ENCODE peak calls at places on chromosomes 13 and 19, in five cellular contexts. F is astrocyte; P is CD4-positive, alpha-beta memory T cell; G is mesendoderm; W is cardiac muscle cell. E is an unnamed sample.

GRCh38 chr13:23411706-23412105 is 21.8 kb downstream of the SACS start:
- DNase-seq in P (no peak), W (no peak), G (no peak), F (no peak), E (no peak)

GRCh38 chr19:23543351-23543750 is 143.7 kb downstream of the ZNF675 start:
- DNase-seq in F (no peak), W (no peak), G (no peak), P (no peak), E (no peak)

GRCh38 chr19:27972291-27973040 is 1240.5 kb downstream of the UQCRFS1 start:
- DNase-seq in W (peak; percentile 38), P (no peak), G (peak; percentile 81), F (peak; percentile 88), E (no peak)

GRCh38 chr13:44147222-44147621 is 226.4 kb upstream of the SERP2 start:
- DNase-seq in G (no peak), F (no peak), W (no peak), P (no peak), E (no peak)

GRCh38 chr19:49949735-49950589 is 11.0 kb downstream of the SIGLEC11 start:
- DNase-seq in F (no peak), G (no peak), W (no peak), P (no peak), E (peak; percentile 41)

GRCh38 chr13:75061909-75062308 is 420.1 kb downstream of the TBC1D4 start:
- DNase-seq in P (no peak), W (no peak), F (no peak), G (no peak), E (no peak)

GRCh38 chr19:34666200-34666957 is 10.6 kb downstream of the SCGB2B2 start:
- DNase-seq in W (no peak), F (no peak), G (no peak), P (no peak), E (peak; percentile 66)

GRCh38 chr13:21078501-21078900 is 17.1 kb upstream of the LATS2 start:
- DNase-seq in F (no peak), P (no peak), G (no peak), W (no peak), E (no peak)

GRCh38 chr13:98014766-98015165 is 61.3 kb downstream of the IPO5 start:
- DNase-seq in P (no peak), G (no peak), F (peak; percentile 74), W (peak; percentile 84), E (no peak)

GRCh38 chr13:111319998-111320911 is at the start of gene TEX29:
- DNase-seq in G (no peak), F (no peak), P (no peak), W (no peak), E (peak; percentile 56)

GRCh38 chr13:48923376-48923775 is 52.3 kb upstream of the FNDC3A start:
- DNase-seq in G (no peak), F (no peak), W (peak; percentile 14), P (no peak), E (no peak)

GRCh38 chr19:1864480-1865171 is 1.2 kb upstream of the KLF16 start:
- DNase-seq in G (peak; percentile 83), F (no peak), W (peak; percentile 67), P (no peak), E (peak; percentile 96)

GRCh38 chr19:10270180-10270615 is 722 bp upstream of the ICAM1 start:
- DNase-seq in P (peak; percentile 72), F (no peak), G (no peak), W (peak; percentile 68), E (peak; percentile 98)

GRCh38 chr13:102401755-102402154 is at the start of gene FGF14:
- DNase-seq in F (no peak), G (no peak), W (no peak), P (no peak), E (no peak)

GRCh38 chr13:92951273-92951820 is 275.3 kb upstream of the GPC6 start:
- DNase-seq in G (no peak), F (peak; percentile 45), W (peak; percentile 54), P (no peak), E (no peak)

GRCh38 chr13:111037838-111038397 is 77.2 kb upstream of the ARHGEF7 start:
- DNase-seq in G (no peak), F (no peak), W (no peak), P (no peak), E (no peak)

GRCh38 chr19:52685811-52686210 is 47.7 kb upstream of the ZNF83 start:
- DNase-seq in F (no peak), G (no peak), W (no peak), P (no peak), E (no peak)

GRCh38 chr13:71786815-71787214 is 80.2 kb downstream of the DACH1 start:
- DNase-seq in W (no peak), G (peak; percentile 3), P (no peak), F (no peak), E (no peak)

GRCh38 chr19:54574051-54574450 is 461 bp downstream of the LILRA2 start:
- DNase-seq in G (no peak), W (no peak), F (no peak), P (no peak), E (no peak)

GRCh38 chr19:43692882-43693281 is 22.9 kb upstream of the PLAUR start:
- DNase-seq in F (no peak), P (no peak), W (no peak), G (no peak), E (no peak)

GRCh38 chr19:11187409-11187808 is 9.9 kb downstream of the KANK2 start:
- DNase-seq in W (no peak), P (no peak), F (no peak), G (no peak), E (no peak)

GRCh38 chr13:100195568-100195967 is 106.7 kb downstream of the PCCA start:
- DNase-seq in P (no peak), G (peak; percentile 31), W (no peak), F (no peak), E (no peak)

GRCh38 chr19:55156202-55157063 is 1.1 kb downstream of the TNNI3 start:
- DNase-seq in G (peak; percentile 91), W (peak; percentile 43), P (no peak), F (no peak), E (no peak)

GRCh38 chr13:99281811-99282263 is 23.7 kb upstream of the GPR18 start:
- DNase-seq in W (no peak), P (peak; percentile 65), F (no peak), G (no peak), E (peak; percentile 94)

GRCh38 chr13:113122571-113123225 is at the start of gene F10:
- DNase-seq in P (no peak), W (peak; percentile 78), F (no peak), G (peak; percentile 83), E (peak; percentile 64)
- H3K27ac ChIP-seq in P (no peak within 1 kb of the TSS), W (no peak within 1 kb of the TSS), F (no peak within 1 kb of the TSS), G (no peak within 1 kb of the TSS), E (no peak within 1 kb of the TSS)

GRCh38 chr19:5182811-5183210 is 157.8 kb downstream of the PTPRS start:
- DNase-seq in P (no peak), W (no peak), F (no peak), G (no peak), E (no peak)

GRCh38 chr19:5186293-5187050 is 154.1 kb downstream of the PTPRS start:
- DNase-seq in F (peak; percentile 72), W (peak; percentile 52), P (no peak), G (no peak), E (no peak)

GRCh38 chr19:5184930-5185329 is 155.7 kb downstream of the PTPRS start:
- DNase-seq in G (no peak), F (no peak), W (no peak), P (no peak), E (no peak)

GRCh38 chr19:5181331-5181730 is 159.3 kb downstream of the PTPRS start:
- DNase-seq in P (no peak), F (no peak), G (no peak), W (no peak), E (no peak)

DNA sequence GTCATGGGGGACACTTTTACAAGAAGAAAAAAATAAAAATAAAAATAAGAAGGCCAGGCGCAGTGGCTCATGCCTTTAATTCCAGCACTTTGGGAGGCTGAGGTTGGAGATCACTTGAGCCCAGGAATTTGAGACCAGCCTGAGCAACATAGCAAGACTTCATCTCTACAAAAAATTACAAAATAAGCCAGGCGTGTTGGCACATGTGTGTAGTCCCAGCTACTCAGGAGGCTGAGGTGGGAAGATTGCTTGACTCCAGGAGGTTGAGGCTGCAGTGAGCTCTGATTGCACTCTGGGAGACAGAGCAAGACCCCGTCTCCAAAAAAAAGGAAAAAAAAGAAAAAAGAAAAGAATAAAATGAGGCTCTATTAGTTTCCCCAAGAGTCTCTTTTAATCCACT is 157.0 kb downstream of the PTPRS start:
- DNase-seq in G (no peak), F (no peak), P (no peak), W (no peak), E (no peak)
- H3K4me1 ChIP-seq in G (no peaks in the 10 kb centered on the region), F (no peaks in the 10 kb centered on the region), P (no peaks in the 10 kb centered on the region), W (no peaks in the 10 kb centered on the region), E (no peaks in the 10 kb centered on the region)

GRCh38 chr13:19601749-19602725 is 31.4 kb upstream of the MPHOSPH8 start:
- DNase-seq in F (peak; percentile 31), P (peak; percentile 3), G (peak; percentile 71), W (peak; percentile 65), E (peak; percentile 82)

GRCh38 chr13:19605161-19605955 is 28.1 kb upstream of the MPHOSPH8 start:
- DNase-seq in F (peak; percentile 72), W (no peak), G (no peak), P (no peak), E (no peak)

GRCh38 chr13:19606152-19606551 is 27.3 kb upstream of the MPHOSPH8 start:
- DNase-seq in P (no peak), F (no peak), G (no peak), W (no peak), E (no peak)

GRCh38 chr13:19606737-19607136 is 26.7 kb upstream of the MPHOSPH8 start:
- DNase-seq in W (no peak), P (no peak), F (no peak), G (no peak), E (no peak)

GRCh38 chr13:19604306-19604705 is 29.2 kb upstream of the MPHOSPH8 start:
- DNase-seq in P (no peak), F (no peak), W (no peak), G (no peak), E (no peak)
- H3K36me3 ChIP-seq in P (no peaks in the 10 kb centered on the region), F (no peaks in the 10 kb centered on the region), W (no peaks in the 10 kb centered on the region), G (no peaks in the 10 kb centered on the region), E (no peaks in the 10 kb centered on the region)

GRCh38 chr19:45825917-45826893 is 11.1 kb upstream of the RSPH6A start:
- DNase-seq in G (no peak), W (no peak), F (no peak), P (no peak), E (no peak)
- H3K27ac ChIP-seq in G (no peak overlapping the region), W (no peak overlapping the region), F (no peak overlapping the region), P (no peak overlapping the region), E (no peak overlapping the region)

DNA sequence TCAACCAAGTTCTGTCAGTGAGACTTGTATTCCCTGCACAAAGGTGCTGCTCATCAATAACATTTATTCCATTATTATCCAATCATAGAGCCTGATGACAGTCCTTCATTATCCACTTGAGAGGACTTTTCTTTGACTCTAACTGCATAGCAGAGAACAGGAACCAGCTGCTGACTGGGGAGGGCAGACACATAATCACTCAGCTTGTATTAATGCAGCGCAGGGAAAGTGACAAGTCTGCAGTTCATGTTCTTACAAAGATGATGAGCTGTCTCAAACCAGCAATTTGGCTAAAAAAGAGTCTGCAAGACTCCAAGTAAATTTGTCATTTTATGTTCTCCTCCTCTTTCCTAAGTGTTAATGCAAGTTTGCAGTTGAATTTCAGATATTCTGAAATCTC is 40.0 kb upstream of the CBY2 start:
- DNase-seq in G (no peak), F (no peak), P (no peak), W (no peak), E (no peak)
- H3K4me1 ChIP-seq in G (no peaks in the 10 kb centered on the region), F (peaks cover 6% of the 10 kb centered on the region), P (no peaks in the 10 kb centered on the region), W (no peaks in the 10 kb centered on the region), E (no peaks in the 10 kb centered on the region)

GRCh38 chr19:3120611-3121231 is 15.1 kb upstream of the GNA15 start:
- DNase-seq in P (no peak), G (no peak), W (no peak), F (no peak), E (no peak)
- H3K36me3 ChIP-seq in P (no peaks in the 10 kb centered on the region), G (no peaks in the 10 kb centered on the region), W (peaks cover 6% of the 10 kb centered on the region), F (no peaks in the 10 kb centered on the region), E (peaks cover 9% of the 10 kb centered on the region)

GRCh38 chr19:51460164-51460992 is 2.1 kb upstream of the SIGLEC8 start:
- DNase-seq in G (peak; percentile 56), P (no peak), F (no peak), W (peak; percentile 30), E (peak; percentile 61)
- H3K27ac ChIP-seq in G (no peak overlapping the region), P (no peak overlapping the region), F (no peak overlapping the region), W (no peak overlapping the region), E (peak overlapping the region; percentile 66)